ENCODE peak calls at places on chromosomes 11 and 22, in seven cellular contexts. A is HFFc6, N is Calu3, K is astrocyte of the spinal cord, C is AG04449, Z is retinal pigment epithelial cell, D is IMR-90. O is an unnamed sample.

GRCh38 chr11:28858076-28858475 is 749.9 kb downstream of the METTL15 start:
- DNase-seq in A (no peak), N (no peak), K (no peak), C (no peak), Z (no peak), D (peak), O (no peak)

GRCh38 chr22:29458551-29458950 is 20.2 kb downstream of the RFPL1 start:
- DNase-seq in A (no peak), N (no peak), K (no peak), C (no peak), Z (no peak), D (no peak), O (no peak)

GRCh38 chr11:73185680-73186293 is 32.3 kb upstream of the P2RY2 start:
- DNase-seq in A (peak), N (no peak), K (peak), C (peak), Z (no peak), D (peak), O (no peak)

GRCh38 chr22:50577987-50578775 is at the start of gene CPT1B:
- DNase-seq in A (no peak), N (no peak), K (no peak), C (no peak), Z (no peak), D (peak), O (no peak)

GRCh38 chr11:108966206-108966605 is 301.3 kb downstream of the DDX10 start:
- DNase-seq in A (no peak), N (no peak), K (no peak), C (no peak), Z (no peak), D (no peak), O (no peak)

GRCh38 chr11:10751581-10751940 is 515 bp downstream of the CTR9 start:
- DNase-seq in A (no peak), N (no peak), K (no peak), C (no peak), Z (no peak), D (no peak), O (no peak)

GRCh38 chr11:14855890-14856289 is 36.1 kb downstream of the CYP2R1 start:
- DNase-seq in A (no peak), N (no peak), K (no peak), C (no peak), Z (no peak), D (no peak), O (no peak)

GRCh38 chr11:105100206-105100605 is 39.4 kb downstream of the CARD18 start:
- DNase-seq in A (no peak), N (no peak), K (no peak), C (no peak), Z (no peak), D (no peak), O (no peak)

GRCh38 chr11:128135451-128135850 is 451.9 kb downstream of the ETS1 start:
- DNase-seq in A (no peak), N (peak), K (peak), C (no peak), Z (peak), D (no peak), O (no peak)

GRCh38 chr11:94544832-94545640 is 1.3 kb downstream of the FUT4 start:
- DNase-seq in A (no peak), N (no peak), K (no peak), C (no peak), Z (no peak), D (no peak), O (peak)

GRCh38 chr11:109112748-109113378 is 309.1 kb upstream of the C11orf87 start:
- DNase-seq in A (no peak), N (no peak), K (no peak), C (no peak), Z (no peak), D (no peak), O (no peak)

GRCh38 chr11:106956887-106957505 is 61.3 kb downstream of the GUCY1A2 start:
- DNase-seq in A (no peak), N (no peak), K (no peak), C (no peak), Z (no peak), D (no peak), O (no peak)

GRCh38 chr11:79052539-79052938 is 388.3 kb downstream of the TENM4 start:
- DNase-seq in A (no peak), N (no peak), K (peak), C (no peak), Z (no peak), D (no peak), O (no peak)
- TF ChIP-seq CTCF in A (peak), N (peak), K (peak), C (peak), Z (peak), D (peak), O (no peak)

GRCh38 chr11:125114518-125114917 is 3.1 kb upstream of the TMEM218 start:
- DNase-seq in A (no peak), N (no peak), K (no peak), C (no peak), Z (no peak), D (no peak), O (no peak)
- TF ChIP-seq CTCF in A (peak), N (no peak), K (peak), C (no peak), Z (peak), D (peak), O (no peak)

GRCh38 chr22:27627444-27627833 is 174.1 kb downstream of the MN1 start:
- DNase-seq in A (no peak), N (no peak), K (no peak), C (no peak), Z (no peak), D (no peak), O (no peak)
- TF ChIP-seq CTCF in A (peak), N (no peak), K (no peak), C (no peak), Z (no peak), D (no peak), O (no peak)

GRCh38 chr22:45548991-45549736 is 46.5 kb downstream of the FBLN1 start:
- DNase-seq in A (peak), N (peak), K (peak), C (no peak), Z (no peak), D (peak), O (no peak)
- TF ChIP-seq CTCF in A (peak), N (peak), K (peak), C (peak), Z (peak), D (peak), O (peak)